ENCODE peak calls at places on chromosome 21, in six cellular contexts. One of them, this sample, is unnamed.
A peak's percentile ranks its signal among the peaks of the same experiment; 100 is the strongest.

GRCh38 chr21:25161571-25161970 is 445.7 kb downstream of the MRPL39 start:
- DNase-seq in adrenal gland: no peak
- DNase-seq in GM13977: no peak
- DNase-seq in cardiac fibroblast: no peak
- DNase-seq in A549: no peak
- DNase-seq in CD8-positive, alpha-beta T cell: no peak
- DNase-seq in this sample: no peak

GRCh38 chr21:17387030-17387617 is 125.7 kb upstream of the CXADR start:
- DNase-seq in GM13977: peak; percentile 46
- DNase-seq in A549: peak; percentile 51
- DNase-seq in adrenal gland: no peak
- DNase-seq in CD8-positive, alpha-beta T cell: peak; percentile 18
- DNase-seq in cardiac fibroblast: peak; percentile 76
- DNase-seq in this sample: peak; percentile 59

GRCh38 chr21:44085491-44086321 is 21.5 kb upstream of the PWP2 start:
- DNase-seq in GM13977: no peak
- DNase-seq in CD8-positive, alpha-beta T cell: no peak
- DNase-seq in adrenal gland: no peak
- DNase-seq in A549: no peak
- DNase-seq in cardiac fibroblast: peak; percentile 17
- DNase-seq in this sample: no peak

GRCh38 chr21:43591468-43592050 is 67.7 kb downstream of the HSF2BP start:
- DNase-seq in A549: peak; percentile 72
- DNase-seq in GM13977: no peak
- DNase-seq in CD8-positive, alpha-beta T cell: no peak
- DNase-seq in adrenal gland: no peak
- DNase-seq in cardiac fibroblast: peak; percentile 70
- DNase-seq in this sample: no peak

GRCh38 chr21:39597595-39598185 is 15.1 kb upstream of the B3GALT5 start:
- DNase-seq in GM13977: no peak
- DNase-seq in A549: no peak
- DNase-seq in adrenal gland: no peak
- DNase-seq in cardiac fibroblast: no peak
- DNase-seq in CD8-positive, alpha-beta T cell: no peak
- DNase-seq in this sample: no peak

GRCh38 chr21:37764696-37765095 is 151.6 kb downstream of the KCNJ6 start:
- DNase-seq in adrenal gland: no peak
- DNase-seq in GM13977: no peak
- DNase-seq in cardiac fibroblast: no peak
- DNase-seq in A549: no peak
- DNase-seq in CD8-positive, alpha-beta T cell: no peak
- DNase-seq in this sample: no peak

GRCh38 chr21:43681650-43682049 is 22.3 kb downstream of the RRP1B start:
- DNase-seq in A549: no peak
- DNase-seq in CD8-positive, alpha-beta T cell: no peak
- DNase-seq in adrenal gland: no peak
- DNase-seq in GM13977: no peak
- DNase-seq in cardiac fibroblast: no peak
- DNase-seq in this sample: no peak

GRCh38 chr21:17726047-17726446 is 93.1 kb downstream of the C21orf91 start:
- DNase-seq in A549: peak; percentile 20
- DNase-seq in GM13977: no peak
- DNase-seq in adrenal gland: no peak
- DNase-seq in cardiac fibroblast: no peak
- DNase-seq in CD8-positive, alpha-beta T cell: no peak
- DNase-seq in this sample: no peak

DNA sequence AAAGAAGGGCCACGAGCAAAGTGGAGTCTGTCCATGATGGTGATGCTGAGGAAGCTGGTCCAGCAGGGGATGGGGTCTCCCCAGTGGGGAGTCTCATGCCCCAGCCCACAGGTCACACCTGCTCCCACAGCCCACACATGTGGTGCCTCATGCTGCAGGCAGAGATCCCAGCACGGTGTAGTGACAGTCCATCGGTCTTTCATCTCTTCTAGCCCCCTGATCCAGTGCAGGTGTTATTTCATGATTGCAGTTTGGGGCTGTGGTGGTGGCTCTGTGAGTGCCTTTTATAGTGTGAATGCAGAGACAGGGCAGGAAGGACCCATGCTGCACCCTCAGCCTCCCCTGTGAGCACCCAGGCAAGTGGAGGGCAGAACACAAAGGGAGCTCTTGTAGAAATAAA is 45.0 kb downstream of the UBASH3A start:
- DNase-seq in cardiac fibroblast: no peak
- DNase-seq in adrenal gland: no peak
- DNase-seq in CD8-positive, alpha-beta T cell: no peak
- DNase-seq in GM13977: no peak
- DNase-seq in A549: no peak
- DNase-seq in this sample: no peak
- TF ChIP-seq CTCF in cardiac fibroblast: no peak
- TF ChIP-seq CTCF in adrenal gland: no peak
- TF ChIP-seq CTCF in CD8-positive, alpha-beta T cell: no peak
- TF ChIP-seq CTCF in GM13977: no peak
- TF ChIP-seq CTCF in A549: no peak
- TF ChIP-seq CTCF in this sample: no peak

GRCh38 chr21:45192332-45192731 is 95.4 kb downstream of the POFUT2 start:
- DNase-seq in cardiac fibroblast: no peak
- DNase-seq in CD8-positive, alpha-beta T cell: no peak
- DNase-seq in adrenal gland: no peak
- DNase-seq in A549: no peak
- DNase-seq in GM13977: no peak
- DNase-seq in this sample: no peak
- TF ChIP-seq CTCF in cardiac fibroblast: no peak
- TF ChIP-seq CTCF in CD8-positive, alpha-beta T cell: no peak
- TF ChIP-seq CTCF in adrenal gland: no peak
- TF ChIP-seq CTCF in A549: no peak
- TF ChIP-seq CTCF in GM13977: no peak
- TF ChIP-seq CTCF in this sample: no peak

GRCh38 chr21:18801468-18801867 is 397.9 kb upstream of the TMPRSS15 start:
- DNase-seq in CD8-positive, alpha-beta T cell: no peak
- DNase-seq in cardiac fibroblast: peak; percentile 30
- DNase-seq in A549: peak; percentile 0
- DNase-seq in GM13977: no peak
- DNase-seq in adrenal gland: no peak
- DNase-seq in this sample: no peak
- TF ChIP-seq CTCF in CD8-positive, alpha-beta T cell: no peak
- TF ChIP-seq CTCF in cardiac fibroblast: no peak
- TF ChIP-seq CTCF in A549: no peak
- TF ChIP-seq CTCF in GM13977: no peak
- TF ChIP-seq CTCF in adrenal gland: no peak
- TF ChIP-seq CTCF in this sample: peak; percentile 42

GRCh38 chr21:18951291-18952038 is 547.9 kb upstream of the TMPRSS15 start:
- DNase-seq in A549: peak; percentile 5
- DNase-seq in GM13977: no peak
- DNase-seq in adrenal gland: peak; percentile 27
- DNase-seq in CD8-positive, alpha-beta T cell: no peak
- DNase-seq in cardiac fibroblast: no peak
- DNase-seq in this sample: peak; percentile 35
- TF ChIP-seq CTCF in A549: no peak
- TF ChIP-seq CTCF in GM13977: peak; percentile 14
- TF ChIP-seq CTCF in adrenal gland: peak; percentile 33
- TF ChIP-seq CTCF in CD8-positive, alpha-beta T cell: no peak
- TF ChIP-seq CTCF in cardiac fibroblast: no peak
- TF ChIP-seq CTCF in this sample: peak; percentile 68

DNA sequence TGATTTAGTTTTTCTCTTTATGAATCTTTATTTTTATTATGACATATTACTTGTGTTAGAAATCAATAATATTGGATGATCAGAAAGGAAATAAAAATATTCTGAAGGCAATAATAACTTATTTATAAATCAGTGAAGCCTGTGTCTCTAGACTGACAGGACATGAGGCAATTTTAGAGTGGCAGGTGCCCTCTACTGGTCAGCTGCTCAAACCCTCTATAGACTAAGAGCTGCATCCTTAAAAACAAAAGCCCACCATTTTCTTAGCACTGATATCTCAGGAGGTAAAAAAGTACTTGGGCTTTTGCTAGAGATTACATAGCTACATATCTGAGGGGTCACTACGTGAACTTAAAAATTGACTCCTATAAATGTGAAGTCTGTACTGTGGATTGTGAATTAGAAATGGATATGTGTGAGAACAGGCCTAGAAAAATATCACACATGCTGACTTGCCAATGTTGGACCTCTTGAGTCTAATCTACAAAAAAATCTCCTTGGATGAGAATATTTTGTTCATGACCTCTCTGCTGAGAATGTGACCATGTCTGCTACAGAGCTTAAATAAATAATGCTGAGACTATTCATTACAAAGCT is 597.9 kb upstream of the ADAMTS5 start:
- DNase-seq in cardiac fibroblast: peak; percentile 75
- DNase-seq in CD8-positive, alpha-beta T cell: no peak
- DNase-seq in adrenal gland: peak; percentile 17
- DNase-seq in GM13977: no peak
- DNase-seq in A549: peak; percentile 16
- DNase-seq in this sample: peak; percentile 25
- TF ChIP-seq CTCF in cardiac fibroblast: peak; percentile 64
- TF ChIP-seq CTCF in CD8-positive, alpha-beta T cell: no peak
- TF ChIP-seq CTCF in adrenal gland: peak; percentile 28
- TF ChIP-seq CTCF in GM13977: peak; percentile 36
- TF ChIP-seq CTCF in A549: peak; percentile 6
- TF ChIP-seq CTCF in this sample: peak; percentile 79

DNA sequence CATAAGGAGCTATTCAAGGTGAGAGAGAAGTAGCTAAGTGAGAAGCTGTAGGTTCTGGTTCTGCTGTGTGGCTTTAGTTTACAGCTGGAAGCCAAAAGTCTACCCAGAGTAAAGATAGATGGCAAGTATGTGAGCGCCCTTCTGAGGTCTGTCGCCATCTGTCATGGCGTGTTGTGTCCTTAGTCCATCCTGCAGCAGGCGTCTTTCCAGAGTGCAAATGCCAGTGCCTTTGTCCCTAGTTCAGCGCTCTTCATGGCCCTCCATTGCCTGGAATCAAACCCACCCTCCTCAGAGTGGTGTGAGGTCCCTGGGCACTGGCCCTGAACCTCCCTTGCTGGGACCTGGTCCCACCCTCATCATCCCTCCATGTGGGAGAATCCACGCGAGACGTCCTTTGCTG is 96.6 kb downstream of the ADARB1 start:
- DNase-seq in adrenal gland: no peak
- DNase-seq in GM13977: no peak
- DNase-seq in A549: no peak
- DNase-seq in cardiac fibroblast: no peak
- DNase-seq in CD8-positive, alpha-beta T cell: no peak
- DNase-seq in this sample: no peak
- TF ChIP-seq CTCF in adrenal gland: no peak
- TF ChIP-seq CTCF in GM13977: no peak
- TF ChIP-seq CTCF in A549: no peak
- TF ChIP-seq CTCF in cardiac fibroblast: no peak
- TF ChIP-seq CTCF in CD8-positive, alpha-beta T cell: no peak
- TF ChIP-seq CTCF in this sample: no peak

GRCh38 chr21:34912022-34912933 is 136.8 kb downstream of the RUNX1 start:
- DNase-seq in cardiac fibroblast: no peak
- DNase-seq in GM13977: no peak
- DNase-seq in adrenal gland: no peak
- DNase-seq in CD8-positive, alpha-beta T cell: no peak
- DNase-seq in A549: no peak
- DNase-seq in this sample: no peak
- TF ChIP-seq CTCF in cardiac fibroblast: no peak
- TF ChIP-seq CTCF in GM13977: peak; percentile 16
- TF ChIP-seq CTCF in adrenal gland: no peak
- TF ChIP-seq CTCF in CD8-positive, alpha-beta T cell: no peak
- TF ChIP-seq CTCF in A549: no peak
- TF ChIP-seq CTCF in this sample: no peak

GRCh38 chr21:41638201-41638790 is 128.6 kb downstream of the RIPK4 start:
- DNase-seq in GM13977: no peak
- DNase-seq in CD8-positive, alpha-beta T cell: no peak
- DNase-seq in adrenal gland: no peak
- DNase-seq in cardiac fibroblast: no peak
- DNase-seq in A549: no peak
- DNase-seq in this sample: no peak

GRCh38 chr21:41639336-41639735 is 127.5 kb downstream of the RIPK4 start:
- DNase-seq in GM13977: no peak
- DNase-seq in cardiac fibroblast: no peak
- DNase-seq in A549: no peak
- DNase-seq in adrenal gland: no peak
- DNase-seq in CD8-positive, alpha-beta T cell: no peak
- DNase-seq in this sample: no peak

GRCh38 chr21:41641510-41641815 is 125.4 kb downstream of the RIPK4 start:
- DNase-seq in GM13977: no peak
- DNase-seq in cardiac fibroblast: no peak
- DNase-seq in CD8-positive, alpha-beta T cell: no peak
- DNase-seq in A549: no peak
- DNase-seq in adrenal gland: no peak
- DNase-seq in this sample: no peak

GRCh38 chr21:41640756-41641509 is 125.9 kb downstream of the RIPK4 start:
- DNase-seq in cardiac fibroblast: peak; percentile 67
- DNase-seq in adrenal gland: no peak
- DNase-seq in A549: no peak
- DNase-seq in GM13977: no peak
- DNase-seq in CD8-positive, alpha-beta T cell: no peak
- DNase-seq in this sample: no peak

DNA sequence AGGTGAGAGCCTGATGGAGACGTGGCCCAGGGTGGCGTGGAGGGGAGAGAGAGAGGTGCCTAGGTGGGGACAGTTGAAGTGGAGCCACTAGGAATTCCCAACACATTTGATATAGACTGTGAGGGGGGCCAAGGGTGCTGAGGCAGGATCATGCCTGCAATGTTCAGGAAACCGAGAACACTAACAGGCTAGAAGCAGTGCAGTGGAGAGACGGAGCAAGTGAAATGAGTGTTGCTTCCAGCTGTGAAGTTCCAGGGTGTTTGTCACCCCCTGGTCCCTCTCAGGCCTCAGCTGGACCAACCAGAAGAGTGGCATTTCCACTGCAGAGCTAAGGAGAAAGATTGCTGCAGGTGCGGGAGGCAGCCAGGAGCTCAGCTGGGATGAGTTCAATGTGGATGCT is 127.1 kb downstream of the RIPK4 start:
- DNase-seq in CD8-positive, alpha-beta T cell: no peak
- DNase-seq in A549: no peak
- DNase-seq in cardiac fibroblast: no peak
- DNase-seq in adrenal gland: no peak
- DNase-seq in GM13977: no peak
- DNase-seq in this sample: no peak
- TF ChIP-seq CTCF in CD8-positive, alpha-beta T cell: no peak
- TF ChIP-seq CTCF in A549: no peak
- TF ChIP-seq CTCF in cardiac fibroblast: no peak
- TF ChIP-seq CTCF in adrenal gland: no peak
- TF ChIP-seq CTCF in GM13977: no peak
- TF ChIP-seq CTCF in this sample: no peak

DNA sequence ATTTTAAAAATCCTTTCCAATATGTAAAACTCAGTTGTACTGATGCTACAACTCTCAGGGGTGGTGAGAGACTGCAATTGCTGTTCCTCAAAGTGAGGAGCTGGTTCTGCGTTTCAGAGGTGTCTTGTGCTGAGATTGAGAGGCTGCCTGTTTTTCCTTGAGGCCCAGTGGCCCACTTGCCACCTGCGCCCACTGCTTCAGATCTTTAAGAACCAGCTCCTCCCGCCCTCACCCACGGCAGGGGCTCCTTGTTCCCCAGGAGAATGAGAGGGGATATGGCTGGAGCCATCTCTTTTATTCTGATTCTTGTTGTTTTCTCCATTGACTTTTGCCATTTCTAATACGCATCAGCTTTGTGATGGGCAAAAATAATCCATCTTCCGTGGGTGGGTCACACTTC is 45.5 kb downstream of the EVA1C start:
- DNase-seq in CD8-positive, alpha-beta T cell: no peak
- DNase-seq in A549: no peak
- DNase-seq in adrenal gland: no peak
- DNase-seq in cardiac fibroblast: no peak
- DNase-seq in GM13977: no peak
- DNase-seq in this sample: no peak
- TF ChIP-seq CTCF in CD8-positive, alpha-beta T cell: no peak
- TF ChIP-seq CTCF in A549: no peak
- TF ChIP-seq CTCF in adrenal gland: no peak
- TF ChIP-seq CTCF in cardiac fibroblast: no peak
- TF ChIP-seq CTCF in GM13977: no peak
- TF ChIP-seq CTCF in this sample: no peak

This sample was measured in neural crest cell.